ENCODE peak calls at places on chromosomes 1 and 21, in four cellular contexts. J is AG10803, M is WERI-Rb-1, I is choroid plexus epithelial cell. E is an unnamed sample.

GRCh38 chr21:25360593-25360992 is 246.7 kb downstream of the MRPL39 start:
- DNase-seq in M (no peak), J (no peak), I (peak; percentile 33), E (no peak)

GRCh38 chr1:231134624-231135023 is 27.2 kb upstream of the TRIM67 start:
- DNase-seq in I (no peak), J (no peak), M (no peak), E (no peak)

GRCh38 chr1:18936814-18937481 is 19.5 kb downstream of the IFFO2 start:
- DNase-seq in M (peak; percentile 62), I (no peak), J (no peak), E (no peak)

GRCh38 chr1:63545780-63546179 is 22.5 kb downstream of the EFCAB7 start:
- DNase-seq in J (peak; percentile 41), M (no peak), I (peak; percentile 49), E (no peak)

GRCh38 chr1:34681481-34682451 is 73.1 kb upstream of the GJB5 start:
- DNase-seq in I (peak; percentile 57), J (peak; percentile 31), M (peak; percentile 61), E (peak; percentile 75)

GRCh38 chr1:37989381-37989930 is 366 bp downstream of the SF3A3 start:
- DNase-seq in J (no peak), M (peak; percentile 56), I (peak; percentile 53), E (peak; percentile 62)

GRCh38 chr21:37751268-37751975 is 164.8 kb downstream of the KCNJ6 start:
- DNase-seq in I (peak; percentile 87), J (peak; percentile 36), M (no peak), E (no peak)

GRCh38 chr1:16257968-16258367 is 21.0 kb upstream of the CPLANE2 start:
- DNase-seq in M (no peak), J (no peak), I (no peak), E (no peak)

GRCh38 chr1:50977575-50978143 is 7.6 kb downstream of the CDKN2C start:
- DNase-seq in J (peak; percentile 65), M (peak; percentile 87), I (peak; percentile 20), E (peak; percentile 43)

GRCh38 chr21:44815852-44816628 is 1.8 kb downstream of the SUMO3 start:
- DNase-seq in M (no peak), J (no peak), I (no peak), E (peak; percentile 35)

GRCh38 chr1:39205102-39205780 is 746 bp downstream of the MACF1 start:
- DNase-seq in M (no peak), J (peak; percentile 75), I (peak; percentile 83), E (no peak)

GRCh38 chr1:69016468-69016867 is 519.6 kb upstream of the DEPDC1 start:
- DNase-seq in J (no peak), M (no peak), I (no peak), E (no peak)
- TF ChIP-seq CTCF in J (no peak), M (no peak), I (no peak), E (no peak)

DNA sequence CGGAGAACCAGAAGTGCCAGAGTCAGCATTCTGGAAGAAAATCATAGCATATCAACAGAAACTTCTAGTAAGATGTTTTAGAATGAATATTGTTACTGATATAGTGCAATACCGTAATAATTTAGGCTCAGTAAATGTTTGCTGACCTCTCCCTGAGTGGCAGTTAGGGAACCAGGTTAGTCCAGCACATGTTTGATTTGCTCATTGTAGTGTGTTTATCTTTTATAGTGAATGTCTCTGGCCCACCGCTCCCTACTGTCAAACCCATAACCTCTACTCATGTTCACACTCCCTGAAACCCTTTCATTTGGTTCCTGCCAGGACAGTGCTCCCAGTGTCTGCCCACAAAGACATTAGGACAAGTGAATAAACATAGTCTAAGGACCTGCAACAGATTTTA is 102.7 kb downstream of the ZP4 start:
- DNase-seq in J (no peak), I (no peak), M (no peak), E (no peak)
- TF ChIP-seq CTCF in J (no peak), I (no peak), M (no peak), E (no peak)

GRCh38 chr1:246608616-246609376 is 42.5 kb downstream of the CNST start:
- DNase-seq in J (peak; percentile 86), M (no peak), I (peak; percentile 97), E (no peak)
- TF ChIP-seq CTCF in J (peak; percentile 20), M (no peak), I (peak; percentile 47), E (no peak)

GRCh38 chr1:69172003-69173000 is 395.4 kb upstream of the LRRC7 start:
- DNase-seq in I (peak; percentile 51), J (no peak), M (no peak), E (no peak)

GRCh38 chr1:69180358-69180757 is 387.4 kb upstream of the LRRC7 start:
- DNase-seq in I (no peak), M (no peak), J (no peak), E (no peak)

DNA sequence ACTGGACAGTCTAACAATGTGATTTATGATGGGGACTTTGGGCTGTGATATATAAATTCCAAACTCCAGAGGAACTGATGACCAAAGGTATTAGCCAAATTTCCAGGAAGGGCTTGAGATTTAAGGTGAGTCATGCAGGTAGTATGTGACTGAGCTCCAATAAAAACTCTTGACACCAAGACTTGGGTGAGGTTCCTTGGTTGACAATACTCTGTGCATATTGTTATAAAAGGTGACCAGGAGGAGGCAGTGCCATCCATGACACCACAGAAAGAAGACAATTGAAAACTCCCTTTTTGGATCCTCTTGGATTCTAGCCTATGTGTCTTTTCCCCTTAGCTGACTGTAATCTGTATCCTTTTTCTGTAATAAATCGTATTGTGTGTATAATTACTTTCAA is 392.6 kb upstream of the LRRC7 start:
- DNase-seq in I (no peak), M (no peak), J (no peak), E (no peak)
- TF ChIP-seq CTCF in I (no peak), M (peak; percentile 15), J (no peak), E (no peak)

GRCh38 chr1:153827168-153827964 is 52.2 kb downstream of the SLC27A3 start:
- DNase-seq in M (no peak), I (no peak), J (no peak), E (no peak)
- TF ChIP-seq CTCF in M (no peak), I (no peak), J (no peak), E (no peak)

GRCh38 chr1:54542120-54542961 is 5.7 kb upstream of the ACOT11 start:
- DNase-seq in J (peak; percentile 40), M (peak; percentile 96), I (peak; percentile 83), E (peak; percentile 67)
- TF ChIP-seq CTCF in J (no peak), M (peak; percentile 27), I (peak; percentile 9), E (no peak)

DNA sequence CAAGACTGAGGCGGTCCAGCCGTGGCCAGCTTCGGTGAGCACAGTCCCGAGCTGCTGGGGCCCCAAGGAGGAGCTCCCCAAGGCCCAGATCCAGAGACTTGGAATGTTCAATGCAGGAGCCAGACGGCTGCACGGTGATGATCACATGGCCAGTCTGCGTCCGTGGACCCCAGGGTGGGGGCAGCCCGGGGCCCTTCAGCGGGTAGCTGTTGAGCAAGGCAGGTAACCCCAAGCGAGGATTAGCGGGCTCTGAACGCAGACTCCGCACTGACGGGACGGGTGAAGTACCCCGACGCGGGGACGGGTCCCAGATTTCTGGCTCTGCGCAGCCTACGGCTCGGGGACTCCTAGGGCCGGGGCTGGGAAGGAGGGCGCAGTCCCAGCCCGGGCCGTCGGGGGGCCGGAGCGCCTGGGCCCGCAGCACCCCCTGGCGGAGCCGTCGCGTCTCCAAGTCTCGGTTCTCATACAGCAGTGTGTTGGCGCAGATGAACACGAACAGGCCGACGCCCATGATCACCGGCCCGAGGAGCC is 2.7 kb downstream of the TMEM200B start:
- DNase-seq in I (peak; percentile 47), M (peak; percentile 78), J (peak; percentile 31), E (peak; percentile 80)
- TF ChIP-seq CTCF in I (peak; percentile 40), M (peak; percentile 90), J (peak; percentile 22), E (peak; percentile 76)

DNA sequence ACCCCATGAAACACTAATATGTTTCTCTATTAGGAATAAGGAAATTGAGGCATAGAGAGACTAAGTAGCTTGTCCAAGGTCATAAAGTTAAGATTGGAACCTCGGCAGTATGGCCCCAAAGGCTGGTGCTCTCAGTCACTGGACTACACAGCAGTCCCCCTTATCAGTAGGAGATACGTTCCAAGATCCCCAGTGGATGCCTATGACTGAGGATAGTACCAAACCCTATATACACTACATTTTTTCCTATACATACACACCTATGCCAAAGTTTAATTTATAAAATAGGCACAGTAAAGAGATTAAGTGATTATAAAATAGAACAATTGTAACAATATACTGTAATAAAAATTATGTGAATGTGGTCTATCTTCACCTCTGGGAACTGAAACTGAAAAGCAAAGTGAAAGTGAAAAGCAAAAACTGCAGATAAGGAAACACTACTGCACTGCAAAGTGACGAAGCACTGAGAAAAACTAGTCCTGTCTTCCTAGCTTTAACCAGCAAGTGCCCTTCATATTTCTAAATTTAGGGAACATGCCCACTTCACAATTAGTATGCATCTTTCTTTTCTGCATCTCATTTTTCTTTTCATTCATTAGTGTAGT is 96.8 kb downstream of the INTS7 start:
- DNase-seq in J (no peak), I (peak; percentile 38), M (no peak), E (no peak)
- TF ChIP-seq CTCF in J (no peak), I (no peak), M (no peak), E (no peak)

DNA sequence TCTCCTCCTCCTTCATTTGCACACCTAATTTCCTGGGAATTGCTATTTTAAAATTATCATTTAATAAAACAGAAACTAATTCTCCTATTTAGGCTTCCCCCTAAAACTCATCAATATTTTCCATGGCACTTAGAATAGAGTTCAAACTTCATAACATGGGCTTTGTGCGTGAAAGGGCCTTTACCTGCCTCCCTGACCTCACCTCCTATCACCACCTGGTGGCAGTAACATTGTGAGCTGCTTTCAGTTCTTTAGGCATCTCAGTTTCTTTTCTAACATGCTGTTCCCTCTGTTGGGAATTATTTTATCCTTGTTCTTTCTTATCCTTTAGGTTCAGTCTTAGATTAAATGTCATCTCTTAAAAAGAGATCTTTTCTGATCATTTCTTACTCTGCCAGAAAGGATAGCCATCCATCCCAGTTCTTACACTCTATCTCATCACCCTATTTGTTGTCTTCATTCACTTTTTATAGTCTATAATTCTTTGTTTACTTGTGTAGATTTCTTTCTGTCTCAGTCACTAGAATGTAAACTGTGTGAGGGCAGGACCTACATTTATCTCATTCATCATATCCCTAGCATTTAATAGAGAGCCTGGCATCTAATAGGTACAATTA is 133.8 kb upstream of the KIAA1614 start:
- DNase-seq in I (peak; percentile 14), M (peak; percentile 6), J (no peak), E (no peak)
- TF ChIP-seq CTCF in I (peak; percentile 59), M (peak; percentile 41), J (no peak), E (peak; percentile 12)

DNA sequence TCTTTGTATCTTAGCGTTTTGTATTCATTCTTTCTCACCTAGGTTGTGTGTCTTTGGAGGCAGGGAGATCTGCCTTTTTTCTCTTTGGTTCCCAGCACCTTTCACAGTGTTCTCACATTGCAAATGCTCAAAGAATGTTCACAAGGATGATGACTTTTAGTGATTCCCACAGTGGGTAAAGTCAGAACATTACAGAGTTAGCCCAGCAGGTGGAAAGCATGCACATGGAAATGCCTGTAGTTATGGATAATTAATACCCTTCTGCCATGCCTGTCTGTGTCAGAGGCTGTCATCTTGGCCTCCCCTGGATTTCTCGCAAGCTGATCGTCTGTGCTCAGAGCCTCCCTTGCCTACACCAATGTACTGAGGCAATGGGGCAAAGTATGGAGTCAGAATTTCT is 458.9 kb downstream of the LMO4 start:
- DNase-seq in J (peak; percentile 16), M (no peak), I (peak; percentile 73), E (no peak)
- TF ChIP-seq CTCF in J (no peak), M (peak; percentile 23), I (peak; percentile 42), E (no peak)

E was measured in glutamatergic neuron.